ENCODE peak calls at places on chromosomes 16 and 17, in five cellular contexts. O is stimulated activated naive CD4-positive, alpha-beta T cell; M is G401; D is GM12891; G is activated T-helper 9 cell treated with anti-CD3 and anti-CD28 coated beads, Interleukin-2, amount 50 U/mL, for 16 hours. R is an unnamed sample.

GRCh38 chr16:19118938-19119431 is 5.2 kb downstream of the ITPRIPL2 start:
- DNase-seq in O (no peak), G (no peak), D (no peak), M (no peak), R (peak)

GRCh38 chr17:42049834-42050359 is 504 bp downstream of the C17orf113 start:
- DNase-seq in G (no peak), O (no peak), D (no peak), M (peak), R (peak)

GRCh38 chr16:351804-352520 is 561 bp downstream of the AXIN1 start:
- DNase-seq in M (no peak), O (no peak), D (no peak), G (peak), R (peak)

GRCh38 chr17:81967533-81968395 is 6.8 kb upstream of the NOTUM start:
- DNase-seq in O (peak), M (peak), D (peak), G (peak), R (peak)

GRCh38 chr17:46159686-46160085 is 33.5 kb downstream of the KANSL1 start:
- DNase-seq in D (no peak), M (no peak), O (no peak), G (no peak), R (no peak)

GRCh38 chr16:11735801-11736200 is 6.9 kb downstream of the TXNDC11 start:
- DNase-seq in D (no peak), O (no peak), M (no peak), G (no peak), R (no peak)

GRCh38 chr16:62620259-62620658 is 584.0 kb upstream of the CDH8 start:
- DNase-seq in M (no peak), G (no peak), O (no peak), D (no peak), R (no peak)

GRCh38 chr16:85503642-85504224 is 109.4 kb upstream of the GSE1 start:
- DNase-seq in M (no peak), G (no peak), O (no peak), D (no peak), R (no peak)

GRCh38 chr16:49473773-49474172 is 100.2 kb downstream of the C16orf78 start:
- DNase-seq in D (no peak), G (no peak), M (no peak), O (no peak), R (no peak)

GRCh38 chr16:58661199-58661830 is 23.3 kb downstream of the SLC38A7 start:
- DNase-seq in G (no peak), D (peak), O (no peak), M (peak), R (peak)

GRCh38 chr16:89466920-89467319 is 23.4 kb downstream of the ANKRD11 start:
- DNase-seq in O (no peak), M (no peak), D (no peak), G (no peak), R (no peak)

GRCh38 chr16:89375021-89375420 is 115.3 kb downstream of the ANKRD11 start:
- DNase-seq in M (peak), D (no peak), O (no peak), G (no peak), R (no peak)

GRCh38 chr16:77574867-77575619 is 140.2 kb upstream of the ADAMTS18 start:
- DNase-seq in M (no peak), G (no peak), D (no peak), O (no peak), R (no peak)

GRCh38 chr16:27768651-27769270 is 218.8 kb downstream of the KATNIP start:
- DNase-seq in G (no peak), O (no peak), M (peak), D (no peak), R (no peak)

GRCh38 chr16:3283525-3284447 is 495 bp downstream of the ZNF263 start:
- DNase-seq in O (no peak), G (no peak), D (no peak), M (no peak), R (no peak)

GRCh38 chr17:1735834-1736347 is 6.8 kb upstream of the SERPINF2 start:
- DNase-seq in M (no peak), G (no peak), D (no peak), O (no peak), R (no peak)

GRCh38 chr17:61454095-61454931 is 2.1 kb downstream of the TBX4 start:
- DNase-seq in D (no peak), G (no peak), M (no peak), O (no peak), R (no peak)

GRCh38 chr17:73025041-73025440 is 67.4 kb downstream of the SLC39A11 start:
- DNase-seq in D (no peak), O (no peak), G (no peak), M (no peak), R (no peak)

GRCh38 chr16:29154100-29154499 is 169.2 kb downstream of the LAT start:
- DNase-seq in M (no peak), D (no peak), O (no peak), G (no peak), R (no peak)

GRCh38 chr16:69463876-69464275 is 39.5 kb downstream of the CYB5B start:
- DNase-seq in D (no peak), M (no peak), O (no peak), G (no peak), R (no peak)

GRCh38 chr17:14038206-14038605 is 31.1 kb upstream of the COX10 start:
- DNase-seq in M (no peak), O (no peak), D (no peak), G (no peak), R (no peak)

GRCh38 chr17:17264430-17264829 is 16.6 kb downstream of the COPS3 start:
- DNase-seq in D (no peak), G (no peak), O (no peak), M (no peak), R (no peak)

GRCh38 chr16:78478267-78478821 is 378.9 kb downstream of the WWOX start:
- DNase-seq in D (no peak), G (no peak), M (no peak), O (no peak), R (no peak)

GRCh38 chr17:16820161-16820877 is 130.3 kb downstream of the CCDC144A start:
- DNase-seq in D (no peak), G (no peak), O (no peak), M (no peak), R (peak)

GRCh38 chr17:59695943-59696681 is 11.1 kb downstream of the PTRH2 start:
- DNase-seq in G (no peak), M (no peak), O (no peak), D (no peak), R (no peak)

GRCh38 chr17:1221209-1221608 is 41.4 kb upstream of the ABR start:
- DNase-seq in D (no peak), G (no peak), O (no peak), M (no peak), R (no peak)

GRCh38 chr17:6479626-6480324 is 35.5 kb downstream of the PIMREG start:
- DNase-seq in G (no peak), O (no peak), D (no peak), M (no peak), R (no peak)

GRCh38 chr17:49194297-49194607 is 16.1 kb downstream of the GNGT2 start:
- DNase-seq in O (no peak), M (no peak), D (no peak), G (no peak), R (no peak)

GRCh38 chr17:1557355-1558095 is 5.1 kb downstream of the PITPNA start:
- DNase-seq in O (no peak), D (no peak), M (no peak), G (no peak), R (no peak)

GRCh38 chr17:31533546-31534155 is 142.2 kb downstream of the RAB11FIP4 start:
- DNase-seq in O (no peak), G (no peak), M (no peak), D (no peak), R (peak)